ENCODE peak calls at places on chromosomes 2 and 18, in eight cellular contexts. L is D721Med; E is HCT116; J is naive thymus-derived CD8-positive, alpha-beta T cell; M is AG20443; D is NCI-H774; S is right lobe of liver; O is tibial artery. G is an unnamed sample.

GRCh38 chr2:55120634-55121359 is 70.5 kb upstream of the RTN4 start:
- DNase-seq in L (no peak), E (no peak), J (no peak), M (peak; percentile 72), D (no peak), S (no peak), O (peak; percentile 78), G (peak; percentile 65)

GRCh38 chr2:181399046-181399445 is 58.1 kb upstream of the ITGA4 start:
- DNase-seq in L (no peak), E (no peak), J (no peak), M (no peak), D (no peak), S (no peak), O (no peak), G (no peak)

GRCh38 chr2:95272781-95273180 is 1.5 kb upstream of the PROM2 start:
- DNase-seq in L (no peak), E (no peak), J (no peak), M (no peak), D (no peak), S (no peak), O (no peak), G (no peak)

GRCh38 chr2:203732953-203733510 is 26.6 kb downstream of the CD28 start:
- DNase-seq in L (no peak), E (no peak), J (no peak), M (no peak), D (no peak), S (no peak), O (no peak), G (no peak)

GRCh38 chr18:3340015-3340681 is 78.2 kb downstream of the MYL12B start:
- DNase-seq in L (no peak), E (no peak), J (no peak), M (no peak), D (no peak), S (no peak), O (no peak), G (no peak)

GRCh38 chr2:196249860-196250259 is 78.5 kb upstream of the STK17B start:
- DNase-seq in L (no peak), E (no peak), J (no peak), M (peak; percentile 43), D (no peak), S (no peak), O (no peak), G (peak; percentile 46)

GRCh38 chr2:160842286-160842685 is 317.9 kb upstream of the TANK start:
- DNase-seq in L (no peak), E (no peak), J (no peak), M (no peak), D (no peak), S (no peak), O (no peak), G (no peak)

GRCh38 chr18:62768172-62768943 is 53.0 kb downstream of the PHLPP1 start:
- DNase-seq in L (no peak), E (no peak), J (no peak), M (no peak), D (no peak), S (no peak), O (no peak), G (no peak)

GRCh38 chr2:10427568-10427975 is 20.6 kb downstream of the ODC1 start:
- DNase-seq in L (no peak), E (no peak), J (no peak), M (no peak), D (no peak), S (no peak), O (no peak), G (no peak)

GRCh38 chr18:39753178-39753577 is 2187.6 kb upstream of the CELF4 start:
- DNase-seq in L (no peak), E (no peak), J (no peak), M (no peak), D (no peak), S (no peak), O (no peak), G (no peak)

GRCh38 chr18:43588838-43589237 is 311.5 kb upstream of the SYT4 start:
- DNase-seq in L (no peak), E (no peak), J (no peak), M (no peak), D (no peak), S (no peak), O (no peak), G (no peak)

GRCh38 chr18:76524900-76525698 is 30.1 kb upstream of the ZNF516 start:
- DNase-seq in L (no peak), E (no peak), J (no peak), M (peak; percentile 81), D (peak; percentile 85), S (no peak), O (no peak), G (peak; percentile 75)

GRCh38 chr18:26002375-26002774 is 88.0 kb downstream of the SS18 start:
- DNase-seq in L (no peak), E (no peak), J (no peak), M (no peak), D (no peak), S (no peak), O (no peak), G (no peak)

GRCh38 chr2:212708346-212708745 is 169.7 kb upstream of the ERBB4 start:
- DNase-seq in L (no peak), E (no peak), J (no peak), M (peak; percentile 32), D (no peak), S (no peak), O (no peak), G (peak; percentile 31)

GRCh38 chr2:89763581-89764485 is 1072.4 kb downstream of the RPIA start:
- DNase-seq in L (no peak), E (no peak), J (peak; percentile 62), M (peak; percentile 9), D (no peak), S (peak; percentile 49), O (peak; percentile 62), G (no peak)

GRCh38 chr2:221465776-221466175 is 106.3 kb downstream of the EPHA4 start:
- DNase-seq in L (no peak), E (no peak), J (no peak), M (no peak), D (no peak), S (no peak), O (no peak), G (no peak)

GRCh38 chr2:16209799-16210198 is 269.4 kb downstream of the MYCN start:
- DNase-seq in L (no peak), E (no peak), J (no peak), M (no peak), D (no peak), S (no peak), O (no peak), G (no peak)

GRCh38 chr2:96145028-96145939 is at the start of gene DUSP2:
- DNase-seq in L (no peak), E (peak; percentile 57), J (peak; percentile 93), M (peak; percentile 92), D (peak; percentile 52), S (peak; percentile 74), O (peak; percentile 82), G (peak; percentile 71)

GRCh38 chr2:46018773-46019593 is 278.2 kb upstream of the EPAS1 start:
- DNase-seq in L (no peak), E (no peak), J (no peak), M (no peak), D (no peak), S (no peak), O (no peak), G (no peak)

GRCh38 chr2:35526741-35527140 is 828.8 kb upstream of the CRIM1 start:
- DNase-seq in L (no peak), E (no peak), J (no peak), M (no peak), D (no peak), S (no peak), O (no peak), G (no peak)

GRCh38 chr18:27839141-27839540 is 337.8 kb downstream of the CDH2 start:
- DNase-seq in L (no peak), E (no peak), J (no peak), M (peak; percentile 18), D (no peak), S (no peak), O (no peak), G (peak; percentile 27)

GRCh38 chr2:195471807-195472206 is 185.2 kb upstream of the SLC39A10 start:
- DNase-seq in L (no peak), E (no peak), J (no peak), M (no peak), D (no peak), S (no peak), O (no peak), G (no peak)

GRCh38 chr2:61670591-61671503 is 132.7 kb upstream of the XPO1 start:
- DNase-seq in L (no peak), E (no peak), J (no peak), M (peak; percentile 54), D (no peak), S (peak; percentile 74), O (no peak), G (peak; percentile 55)

GRCh38 chr18:26190506-26190905 is 35.7 kb upstream of the TAF4B start:
- DNase-seq in L (no peak), E (no peak), J (peak; percentile 68), M (no peak), D (no peak), S (no peak), O (no peak), G (no peak)

GRCh38 chr2:218405365-218406208 is 5.9 kb downstream of the CTDSP1 start:
- DNase-seq in L (no peak), E (no peak), J (no peak), M (no peak), D (no peak), S (peak; percentile 64), O (peak; percentile 79), G (no peak)

GRCh38 chr2:164890533-164890932 is 48.9 kb upstream of the COBLL1 start:
- DNase-seq in L (no peak), E (no peak), J (no peak), M (no peak), D (no peak), S (no peak), O (no peak), G (no peak)

G was measured in AG08395.